ENCODE peak calls at places on chromosomes 5 and 9, in nine cellular contexts. One of them, this sample, is unnamed.

GRCh38 chr5:141560141-141560540 is 58.7 kb downstream of the DIAPH1 start:
- DNase-seq in tibial nerve: no peak
- DNase-seq in transverse colon: no peak
- DNase-seq in SK-N-SH: no peak
- DNase-seq in upper lobe of left lung: peak; percentile 46
- DNase-seq in ovary: no peak
- DNase-seq in A549: no peak
- DNase-seq in sigmoid colon: no peak
- DNase-seq in H1: no peak
- DNase-seq in this sample: no peak

GRCh38 chr5:81601912-81602311 is 149.0 kb downstream of the SSBP2 start:
- DNase-seq in SK-N-SH: no peak
- DNase-seq in tibial nerve: no peak
- DNase-seq in ovary: no peak
- DNase-seq in sigmoid colon: no peak
- DNase-seq in upper lobe of left lung: no peak
- DNase-seq in H1: no peak
- DNase-seq in A549: no peak
- DNase-seq in transverse colon: no peak
- DNase-seq in this sample: no peak

GRCh38 chr9:37908283-37908682 is 4.4 kb upstream of the SLC25A51 start:
- DNase-seq in upper lobe of left lung: peak; percentile 44
- DNase-seq in tibial nerve: no peak
- DNase-seq in H1: no peak
- DNase-seq in transverse colon: no peak
- DNase-seq in ovary: no peak
- DNase-seq in SK-N-SH: no peak
- DNase-seq in sigmoid colon: no peak
- DNase-seq in A549: no peak
- DNase-seq in this sample: no peak

GRCh38 chr9:114289106-114289505 is 33.8 kb upstream of the ORM1 start:
- DNase-seq in tibial nerve: no peak
- DNase-seq in ovary: peak; percentile 19
- DNase-seq in transverse colon: peak; percentile 6
- DNase-seq in A549: no peak
- DNase-seq in sigmoid colon: peak; percentile 46
- DNase-seq in H1: peak; percentile 45
- DNase-seq in upper lobe of left lung: peak; percentile 12
- DNase-seq in SK-N-SH: no peak
- DNase-seq in this sample: peak; percentile 59

GRCh38 chr5:169027456-169028118 is 273.4 kb downstream of the SLIT3 start:
- DNase-seq in SK-N-SH: no peak
- DNase-seq in tibial nerve: no peak
- DNase-seq in ovary: no peak
- DNase-seq in H1: no peak
- DNase-seq in sigmoid colon: no peak
- DNase-seq in A549: no peak
- DNase-seq in transverse colon: peak; percentile 21
- DNase-seq in upper lobe of left lung: no peak
- DNase-seq in this sample: no peak

GRCh38 chr5:6827815-6828214 is 114.6 kb downstream of the TENT4A start:
- DNase-seq in H1: no peak
- DNase-seq in sigmoid colon: no peak
- DNase-seq in A549: no peak
- DNase-seq in transverse colon: no peak
- DNase-seq in ovary: no peak
- DNase-seq in upper lobe of left lung: no peak
- DNase-seq in SK-N-SH: no peak
- DNase-seq in tibial nerve: no peak
- DNase-seq in this sample: no peak

GRCh38 chr5:35483797-35484196 is 133.9 kb upstream of the SPEF2 start:
- DNase-seq in SK-N-SH: no peak
- DNase-seq in H1: no peak
- DNase-seq in tibial nerve: no peak
- DNase-seq in transverse colon: no peak
- DNase-seq in sigmoid colon: no peak
- DNase-seq in upper lobe of left lung: no peak
- DNase-seq in A549: no peak
- DNase-seq in ovary: no peak
- DNase-seq in this sample: no peak

GRCh38 chr9:83956288-83957028 is 23.6 kb downstream of the HNRNPK start:
- DNase-seq in SK-N-SH: peak; percentile 88
- DNase-seq in sigmoid colon: peak; percentile 85
- DNase-seq in upper lobe of left lung: peak; percentile 87
- DNase-seq in H1: no peak
- DNase-seq in ovary: peak; percentile 78
- DNase-seq in A549: peak; percentile 85
- DNase-seq in transverse colon: peak; percentile 91
- DNase-seq in tibial nerve: peak; percentile 57
- DNase-seq in this sample: peak; percentile 90

GRCh38 chr9:93126151-93126781 is 7.8 kb downstream of the NINJ1 start:
- DNase-seq in SK-N-SH: peak; percentile 41
- DNase-seq in transverse colon: peak; percentile 6
- DNase-seq in sigmoid colon: peak; percentile 67
- DNase-seq in tibial nerve: no peak
- DNase-seq in upper lobe of left lung: no peak
- DNase-seq in ovary: peak; percentile 30
- DNase-seq in H1: no peak
- DNase-seq in A549: no peak
- DNase-seq in this sample: peak; percentile 78

GRCh38 chr5:143274952-143275351 is 128.5 kb downstream of the NR3C1 start:
- DNase-seq in A549: no peak
- DNase-seq in H1: no peak
- DNase-seq in transverse colon: no peak
- DNase-seq in ovary: no peak
- DNase-seq in sigmoid colon: no peak
- DNase-seq in SK-N-SH: no peak
- DNase-seq in tibial nerve: no peak
- DNase-seq in upper lobe of left lung: no peak
- DNase-seq in this sample: no peak

GRCh38 chr5:33671700-33672291 is 220.0 kb downstream of the ADAMTS12 start:
- DNase-seq in A549: no peak
- DNase-seq in SK-N-SH: no peak
- DNase-seq in ovary: no peak
- DNase-seq in sigmoid colon: no peak
- DNase-seq in transverse colon: no peak
- DNase-seq in tibial nerve: no peak
- DNase-seq in upper lobe of left lung: no peak
- DNase-seq in H1: no peak
- DNase-seq in this sample: no peak
- TF ChIP-seq EP300 in A549: no peak
- TF ChIP-seq EP300 in SK-N-SH: no peak
- TF ChIP-seq EP300 in ovary: no peak
- TF ChIP-seq EP300 in sigmoid colon: no peak
- TF ChIP-seq EP300 in transverse colon: no peak
- TF ChIP-seq EP300 in tibial nerve: no peak
- TF ChIP-seq EP300 in upper lobe of left lung: no peak
- TF ChIP-seq EP300 in H1: no peak
- TF ChIP-seq EP300 in this sample: no peak

GRCh38 chr5:78472469-78473106 is 112.2 kb downstream of the SCAMP1 start:
- DNase-seq in tibial nerve: no peak
- DNase-seq in transverse colon: no peak
- DNase-seq in A549: no peak
- DNase-seq in upper lobe of left lung: no peak
- DNase-seq in ovary: no peak
- DNase-seq in H1: no peak
- DNase-seq in sigmoid colon: no peak
- DNase-seq in SK-N-SH: no peak
- DNase-seq in this sample: no peak
- TF ChIP-seq EP300 in tibial nerve: no peak
- TF ChIP-seq EP300 in transverse colon: no peak
- TF ChIP-seq EP300 in A549: no peak
- TF ChIP-seq EP300 in upper lobe of left lung: no peak
- TF ChIP-seq EP300 in ovary: no peak
- TF ChIP-seq EP300 in H1: no peak
- TF ChIP-seq EP300 in sigmoid colon: no peak
- TF ChIP-seq EP300 in SK-N-SH: no peak
- TF ChIP-seq EP300 in this sample: no peak

GRCh38 chr9:5586391-5586802 is 42.5 kb upstream of the RIC1 start:
- DNase-seq in tibial nerve: no peak
- DNase-seq in A549: no peak
- DNase-seq in upper lobe of left lung: no peak
- DNase-seq in H1: no peak
- DNase-seq in SK-N-SH: no peak
- DNase-seq in transverse colon: no peak
- DNase-seq in ovary: no peak
- DNase-seq in sigmoid colon: no peak
- DNase-seq in this sample: no peak
- TF ChIP-seq EP300 in tibial nerve: no peak
- TF ChIP-seq EP300 in A549: no peak
- TF ChIP-seq EP300 in upper lobe of left lung: no peak
- TF ChIP-seq EP300 in H1: no peak
- TF ChIP-seq EP300 in SK-N-SH: no peak
- TF ChIP-seq EP300 in transverse colon: no peak
- TF ChIP-seq EP300 in ovary: no peak
- TF ChIP-seq EP300 in sigmoid colon: no peak
- TF ChIP-seq EP300 in this sample: no peak

GRCh38 chr5:56588125-56588516 is 227.2 kb upstream of the MAP3K1 start:
- DNase-seq in sigmoid colon: no peak
- DNase-seq in H1: peak; percentile 14
- DNase-seq in ovary: peak; percentile 33
- DNase-seq in SK-N-SH: no peak
- DNase-seq in upper lobe of left lung: no peak
- DNase-seq in transverse colon: no peak
- DNase-seq in tibial nerve: no peak
- DNase-seq in A549: no peak
- DNase-seq in this sample: no peak

GRCh38 chr5:56587381-56588124 is 227.8 kb upstream of the MAP3K1 start:
- DNase-seq in upper lobe of left lung: no peak
- DNase-seq in ovary: no peak
- DNase-seq in SK-N-SH: no peak
- DNase-seq in H1: no peak
- DNase-seq in transverse colon: no peak
- DNase-seq in sigmoid colon: no peak
- DNase-seq in A549: no peak
- DNase-seq in tibial nerve: no peak
- DNase-seq in this sample: no peak

GRCh38 chr5:56588636-56589485 is 226.5 kb upstream of the MAP3K1 start:
- DNase-seq in tibial nerve: peak; percentile 53
- DNase-seq in A549: no peak
- DNase-seq in H1: peak; percentile 41
- DNase-seq in ovary: no peak
- DNase-seq in SK-N-SH: no peak
- DNase-seq in sigmoid colon: peak; percentile 74
- DNase-seq in transverse colon: peak; percentile 78
- DNase-seq in upper lobe of left lung: peak; percentile 68
- DNase-seq in this sample: peak; percentile 85

GRCh38 chr5:56591081-56591480 is 224.3 kb upstream of the MAP3K1 start:
- DNase-seq in ovary: no peak
- DNase-seq in tibial nerve: no peak
- DNase-seq in SK-N-SH: no peak
- DNase-seq in A549: no peak
- DNase-seq in upper lobe of left lung: no peak
- DNase-seq in transverse colon: no peak
- DNase-seq in H1: no peak
- DNase-seq in sigmoid colon: no peak
- DNase-seq in this sample: no peak

GRCh38 chr5:56589486-56589870 is 225.9 kb upstream of the MAP3K1 start:
- DNase-seq in SK-N-SH: no peak
- DNase-seq in H1: no peak
- DNase-seq in A549: no peak
- DNase-seq in ovary: no peak
- DNase-seq in transverse colon: no peak
- DNase-seq in sigmoid colon: no peak
- DNase-seq in upper lobe of left lung: no peak
- DNase-seq in tibial nerve: no peak
- DNase-seq in this sample: no peak
- TF ChIP-seq EP300 in SK-N-SH: no peak
- TF ChIP-seq EP300 in H1: no peak
- TF ChIP-seq EP300 in A549: no peak
- TF ChIP-seq EP300 in ovary: no peak
- TF ChIP-seq EP300 in transverse colon: no peak
- TF ChIP-seq EP300 in sigmoid colon: no peak
- TF ChIP-seq EP300 in upper lobe of left lung: no peak
- TF ChIP-seq EP300 in tibial nerve: no peak
- TF ChIP-seq EP300 in this sample: no peak

DNA sequence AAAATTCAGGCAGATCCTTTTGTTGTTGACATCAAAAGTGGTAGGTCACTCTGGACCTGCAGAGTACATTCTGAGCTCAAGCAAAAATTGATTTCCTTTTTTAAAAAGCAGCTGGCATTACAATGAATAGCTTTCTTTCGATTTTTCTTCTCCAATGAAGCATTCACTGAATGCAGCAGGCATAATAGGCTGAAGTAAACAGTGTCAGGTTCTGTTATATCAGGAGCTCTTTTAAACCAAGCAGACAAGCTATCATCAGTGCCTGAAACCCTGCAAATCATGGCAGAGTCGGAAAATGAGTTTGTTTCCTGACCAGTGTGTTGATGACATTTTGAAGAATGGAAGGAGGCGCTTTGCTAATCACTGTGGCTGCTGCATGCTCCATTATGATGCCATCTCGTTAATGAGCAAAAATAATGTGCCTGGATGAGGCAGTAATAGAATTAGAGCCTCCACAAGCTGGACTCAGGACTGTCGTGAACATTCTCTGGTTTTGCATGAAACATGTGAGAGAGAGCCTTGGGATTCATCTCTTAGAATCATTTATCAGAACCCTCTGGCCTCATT is 284.5 kb downstream of the ZNF608 start:
- DNase-seq in H1: no peak
- DNase-seq in A549: no peak
- DNase-seq in tibial nerve: no peak
- DNase-seq in SK-N-SH: no peak
- DNase-seq in sigmoid colon: no peak
- DNase-seq in upper lobe of left lung: no peak
- DNase-seq in ovary: no peak
- DNase-seq in transverse colon: no peak
- DNase-seq in this sample: no peak
- TF ChIP-seq EP300 in H1: no peak
- TF ChIP-seq EP300 in A549: no peak
- TF ChIP-seq EP300 in tibial nerve: no peak
- TF ChIP-seq EP300 in SK-N-SH: no peak
- TF ChIP-seq EP300 in sigmoid colon: no peak
- TF ChIP-seq EP300 in upper lobe of left lung: no peak
- TF ChIP-seq EP300 in ovary: no peak
- TF ChIP-seq EP300 in transverse colon: no peak
- TF ChIP-seq EP300 in this sample: no peak